ENCODE peak calls at places on chromosomes 4 and X, in five cellular contexts. H is H1, U is WTC11, F is GM12878, S is HepG2. Y is an unnamed sample.

GRCh38 chr4:2458546-2459491 is 10.1 kb upstream of the RNF4 start:
- DNase-seq in H (no peak), U (no peak), F (no peak), S (no peak), Y (peak)

GRCh38 chr4:41933997-41934812 is 1.0 kb upstream of the TMEM33 start:
- DNase-seq in H (no peak), U (no peak), F (no peak), S (peak), Y (peak)

GRCh38 chr4:7725951-7726350 is 213.7 kb downstream of the AFAP1 start:
- DNase-seq in H (no peak), U (no peak), F (no peak), S (no peak), Y (no peak)

GRCh38 chrX:53265771-53266170 is 15.6 kb downstream of the IQSEC2 start:
- DNase-seq in H (no peak), U (no peak), F (no peak), S (no peak), Y (no peak)

GRCh38 chrX:24347871-24348270 is 12.6 kb upstream of the SUPT20HL1 start:
- DNase-seq in H (no peak), U (no peak), F (no peak), S (no peak), Y (no peak)

GRCh38 chr4:144899393-144899792 is 198.6 kb downstream of the ANAPC10 start:
- DNase-seq in H (no peak), U (no peak), F (no peak), S (no peak), Y (peak)

GRCh38 chr4:55528495-55528894 is 18.2 kb downstream of the CLOCK start:
- DNase-seq in H (no peak), U (no peak), F (no peak), S (no peak), Y (no peak)

GRCh38 chr4:118318931-118319330 is 33.9 kb downstream of the PRSS12 start:
- DNase-seq in H (no peak), U (no peak), F (no peak), S (no peak), Y (no peak)

GRCh38 chrX:151397741-151398070 is 700 bp downstream of the VMA21 start:
- DNase-seq in H (no peak), U (no peak), F (no peak), S (no peak), Y (peak)

GRCh38 chr4:34039766-34040165 is 2204.5 kb downstream of the ARAP2 start:
- DNase-seq in H (no peak), U (no peak), F (no peak), S (peak), Y (peak)

GRCh38 chr4:52545099-52546069 is 113.7 kb downstream of the USP46 start:
- DNase-seq in H (peak), U (peak), F (peak), S (peak), Y (peak)

GRCh38 chrX:439719-440118 is 53.0 kb upstream of the PPP2R3B start:
- DNase-seq in H (no peak), U (no peak), F (no peak), S (no peak), Y (no peak)

GRCh38 chr4:109816082-109816442 is 500 bp downstream of the GAR1 start:
- DNase-seq in H (no peak), U (no peak), F (no peak), S (no peak), Y (peak)

GRCh38 chrX:54248309-54248708 is 65.3 kb upstream of the FAM120C start:
- DNase-seq in H (no peak), U (no peak), F (no peak), S (peak), Y (no peak)

GRCh38 chr4:157674699-157675098 is 454.2 kb downstream of the GRIA2 start:
- DNase-seq in H (no peak), U (no peak), F (no peak), S (no peak), Y (no peak)
- TF ChIP-seq SP1 in H (no peak), U (no peak), F (no peak), S (no peak), Y (no peak)

DNA sequence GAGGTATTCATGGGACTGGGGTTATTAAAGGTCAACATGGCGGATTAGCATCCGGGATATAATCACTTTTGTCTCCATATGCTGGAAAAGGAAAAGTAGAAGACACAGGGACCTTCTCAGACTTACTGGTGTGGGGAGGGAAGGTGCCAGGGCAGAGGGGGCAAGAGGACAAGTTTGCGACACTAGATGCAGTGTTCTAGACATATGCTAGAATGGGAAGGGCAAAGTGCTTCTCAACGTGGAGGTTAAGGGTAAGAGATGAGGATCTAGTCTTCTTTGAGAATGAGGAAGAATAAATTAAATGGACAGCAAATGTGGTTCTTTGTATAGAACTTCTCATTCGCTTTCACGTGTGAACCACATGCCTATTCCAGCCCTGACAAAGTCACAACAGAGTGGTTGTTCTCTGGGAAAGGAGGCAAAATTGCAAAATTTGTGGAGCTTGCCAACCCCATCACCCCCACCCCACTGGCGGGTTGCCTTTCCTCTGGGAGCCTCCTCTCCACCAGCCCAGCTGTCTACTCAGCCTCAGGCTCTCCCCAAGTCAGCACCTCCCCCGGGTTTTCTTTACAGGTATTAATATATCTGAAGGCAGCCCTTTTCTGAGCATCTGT is 1.4 kb upstream of the ANXA5 start:
- DNase-seq in H (no peak), U (no peak), F (no peak), S (no peak), Y (no peak)
- TF ChIP-seq ATF2 in H (no peak), U (no peak), F (no peak), S (no peak), Y (no peak)

DNA sequence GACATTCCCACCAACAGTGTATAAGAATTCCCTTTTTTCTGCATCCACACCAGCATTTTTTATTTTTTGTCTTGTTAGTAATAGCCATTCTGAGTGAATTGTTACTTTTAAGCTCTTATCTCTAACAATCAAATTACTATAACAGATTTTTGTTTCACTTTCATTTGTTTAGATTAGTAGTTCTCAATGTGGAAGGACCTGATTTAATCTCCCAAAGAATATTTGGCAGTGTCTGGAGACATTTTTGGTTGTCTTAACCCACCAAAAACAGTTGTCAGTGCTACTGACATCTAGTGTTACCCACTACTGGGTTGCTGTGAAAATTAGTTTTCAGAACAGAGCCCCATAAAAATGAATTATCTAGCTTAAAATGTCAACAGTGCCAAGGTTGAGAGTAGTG is 37.9 kb downstream of the RUFY3 start:
- DNase-seq in H (no peak), U (no peak), F (no peak), S (no peak), Y (no peak)
- TF ChIP-seq SP1 in H (no peak), U (no peak), F (no peak), S (no peak), Y (no peak)

GRCh38 chr4:5376015-5376414 is 324.7 kb downstream of the STK32B start:
- DNase-seq in H (no peak), U (no peak), F (no peak), S (no peak), Y (no peak)
- TF ChIP-seq ATF2 in H (no peak), U (no peak), F (no peak), S (no peak), Y (no peak)

DNA sequence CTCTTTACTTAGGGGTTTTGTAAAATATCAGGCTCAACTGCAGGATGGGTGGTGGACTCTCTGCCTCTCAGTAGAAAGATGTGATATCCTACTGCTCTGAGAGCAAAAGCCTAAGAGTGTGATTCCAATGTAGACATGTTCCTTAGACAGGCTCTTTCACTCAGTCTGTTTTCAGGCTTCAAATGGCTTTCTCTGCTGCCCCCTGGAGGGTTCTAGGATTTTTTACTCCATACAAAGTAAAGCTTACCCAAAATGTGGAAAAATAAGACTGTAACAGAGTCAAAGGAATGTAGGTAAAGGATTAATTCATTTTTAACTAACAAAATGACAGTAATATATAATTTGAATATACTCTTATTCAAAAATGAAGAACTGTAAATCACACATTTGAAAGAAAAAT is 32.1 kb downstream of the ZGRF1 start:
- DNase-seq in H (peak), U (peak), F (peak), S (peak), Y (peak)
- TF ChIP-seq SP1 in H (no peak), U (no peak), F (no peak), S (no peak), Y (no peak)

GRCh38 chrX:21725916-21726315 is 32.0 kb downstream of the SMPX start:
- DNase-seq in H (no peak), U (no peak), F (no peak), S (no peak), Y (no peak)

GRCh38 chrX:21721175-21721574 is 36.7 kb downstream of the SMPX start:
- DNase-seq in H (no peak), U (no peak), F (no peak), S (no peak), Y (no peak)

GRCh38 chrX:21725498-21725897 is 32.4 kb downstream of the SMPX start:
- DNase-seq in H (no peak), U (no peak), F (no peak), S (peak), Y (no peak)

GRCh38 chrX:21723097-21723496 is 34.8 kb downstream of the SMPX start:
- DNase-seq in H (no peak), U (no peak), F (no peak), S (no peak), Y (no peak)

DNA sequence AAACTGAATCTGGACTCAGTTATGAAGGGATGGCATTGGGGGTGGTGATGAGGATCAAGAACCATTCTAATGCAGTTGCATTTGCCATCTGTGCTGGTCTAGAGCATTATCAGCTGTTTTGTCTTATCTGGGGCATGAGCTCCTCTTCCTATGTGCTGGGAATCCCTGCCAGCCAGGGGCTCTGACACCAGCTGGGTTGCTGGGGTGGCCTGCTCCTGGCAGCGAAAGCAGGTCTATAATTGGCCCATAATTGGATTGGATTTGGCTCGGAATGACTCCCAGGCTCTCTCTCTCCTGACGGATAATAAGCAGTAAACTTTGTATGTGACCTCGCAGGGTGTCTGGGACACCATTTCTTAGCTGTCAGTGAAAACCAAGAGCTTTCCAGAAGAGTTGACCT is 34.1 kb downstream of the SMPX start:
- DNase-seq in H (no peak), U (no peak), F (no peak), S (no peak), Y (no peak)
- TF ChIP-seq ATF2 in H (no peak), U (no peak), F (no peak), S (no peak), Y (no peak)